ENCODE peak calls at places on chromosomes 5 and 9, in five cellular contexts. M is CD8-positive, alpha-beta memory T cell; G is stimulated activated CD4-positive, alpha-beta T cell treated with anti-CD3 and anti-CD28 coated beads, Interleukin-2, amount 100 ng/mL, for 48 hours; Y is progenitor cell of endocrine pancreas; R is thoracic aorta. C is an unnamed sample.

GRCh38 chr9:108750656-108751175 is 105.1 kb downstream of the ACTL7B start:
- DNase-seq in M (no peak), R (no peak), Y (no peak), G (no peak), C (no peak)

GRCh38 chr9:70574222-70574837 is 159.9 kb upstream of the KLF9 start:
- DNase-seq in M (no peak), G (no peak), R (peak), Y (no peak), C (no peak)

GRCh38 chr5:41754857-41755256 is 115.4 kb downstream of the OXCT1 start:
- DNase-seq in R (no peak), Y (no peak), M (no peak), G (no peak), C (no peak)

GRCh38 chr9:93826905-93827544 is 128.1 kb downstream of the BARX1 start:
- DNase-seq in R (no peak), Y (no peak), G (no peak), M (no peak), C (no peak)

GRCh38 chr9:20873240-20873860 is 158.1 kb downstream of the HACD4 start:
- DNase-seq in M (no peak), R (no peak), Y (no peak), G (no peak), C (no peak)

GRCh38 chr5:135913713-135914626 is 18.3 kb upstream of the IL9 start:
- DNase-seq in M (no peak), Y (no peak), R (no peak), G (no peak), C (no peak)

GRCh38 chr9:107375651-107376369 is 92.7 kb downstream of the RAD23B start:
- DNase-seq in M (no peak), G (no peak), R (no peak), Y (no peak), C (no peak)

GRCh38 chr5:53170748-53171349 is 61.3 kb upstream of the MOCS2 start:
- DNase-seq in M (no peak), R (no peak), Y (no peak), G (no peak), C (no peak)

GRCh38 chr9:132647355-132647754 is 22.4 kb downstream of the DDX31 start:
- DNase-seq in M (no peak), Y (no peak), G (no peak), R (no peak), C (no peak)

GRCh38 chr5:34915139-34915855 is at the start of the genes BRIX1 and RAD1:
- DNase-seq in Y (peak), R (peak), M (peak), G (peak), C (peak)

GRCh38 chr5:132979976-132980375 is 16.5 kb upstream of the AFF4 start:
- DNase-seq in Y (no peak), M (no peak), R (no peak), G (no peak), C (no peak)

GRCh38 chr9:137390553-137391410 is 32.2 kb downstream of the EXD3 start:
- DNase-seq in M (no peak), G (no peak), Y (no peak), R (no peak), C (no peak)

GRCh38 chr9:122145462-122145861 is 14.1 kb downstream of the NDUFA8 start:
- DNase-seq in M (no peak), Y (no peak), R (no peak), G (no peak), C (no peak)

GRCh38 chr9:91421987-91422765 is 1.5 kb downstream of the NFIL3 start:
- DNase-seq in R (no peak), Y (no peak), M (no peak), G (no peak), C (no peak)

GRCh38 chr5:135005076-135005475 is 29.0 kb downstream of the PITX1 start:
- DNase-seq in M (no peak), G (no peak), R (no peak), Y (no peak), C (no peak)